ENCODE peak calls at places on chromosomes 16 and 17, in ten cellular contexts. I, Q, D, Y, R, T, H, W, U and B are unnamed samples.

GRCh38 chr16:61957075-61957474 is 79.2 kb downstream of the CDH8 start:
- DNase-seq in D (no peak), I (no peak), H (no peak), W (no peak), Q (no peak), U (peak; percentile 3), R (no peak), Y (no peak), T (no peak), B (no peak)

GRCh38 chr17:74512041-74512440 is 19.2 kb downstream of the CD300LB start:
- DNase-seq in H (no peak), Q (peak; percentile 30), D (peak; percentile 48), T (peak; percentile 63), U (no peak), W (no peak), R (peak; percentile 50), Y (no peak), I (no peak), B (no peak)

GRCh38 chr16:57736419-57737281 is 1.1 kb downstream of the KATNB1 start:
- DNase-seq in U (peak; percentile 87), R (peak; percentile 82), I (peak; percentile 46), W (peak; percentile 62), Y (peak; percentile 67), H (no peak), Q (peak; percentile 68), D (no peak), T (peak; percentile 73), B (no peak)

GRCh38 chr17:62921837-62922236 is 44.2 kb upstream of the TANC2 start:
- DNase-seq in W (no peak), D (no peak), H (no peak), R (no peak), Q (no peak), I (no peak), T (no peak), U (no peak), Y (no peak), B (no peak)

GRCh38 chr17:53765609-53766008 is 57.1 kb upstream of the KIF2B start:
- DNase-seq in Y (no peak), R (no peak), D (no peak), I (no peak), Q (no peak), T (no peak), U (no peak), W (no peak), H (no peak), B (no peak)

GRCh38 chr17:68182016-68182315 is 65.9 kb upstream of the AMZ2 start:
- DNase-seq in H (no peak), U (no peak), W (no peak), R (no peak), I (no peak), Q (peak; percentile 64), T (no peak), Y (no peak), D (no peak), B (no peak)

GRCh38 chr17:50957600-50958575 is 91.7 kb upstream of the TOB1 start:
- DNase-seq in I (no peak), W (no peak), H (no peak), R (no peak), U (no peak), Y (no peak), T (peak; percentile 26), D (no peak), Q (no peak), B (no peak)

GRCh38 chr17:6554871-6555330 is 1.5 kb downstream of the PITPNM3 start:
- DNase-seq in W (no peak), Y (no peak), R (no peak), T (no peak), I (peak; percentile 42), H (no peak), U (peak; percentile 53), Q (no peak), D (no peak), B (no peak)

GRCh38 chr17:75535119-75535537 is 9.6 kb downstream of the LLGL2 start:
- DNase-seq in W (peak; percentile 72), T (no peak), Y (no peak), R (no peak), Q (peak; percentile 84), D (no peak), I (peak; percentile 53), U (no peak), H (no peak), B (no peak)

GRCh38 chr17:59800530-59800942 is 92.2 kb downstream of the TUBD1 start:
- DNase-seq in D (no peak), T (no peak), H (no peak), R (no peak), W (no peak), I (no peak), Q (no peak), Y (no peak), U (no peak), B (no peak)

GRCh38 chr17:4743898-4744297 is 4.2 kb upstream of the CXCL16 start:
- DNase-seq in H (no peak), R (no peak), D (no peak), Y (no peak), I (no peak), T (no peak), Q (no peak), U (no peak), W (no peak), B (no peak)

GRCh38 chr16:69626256-69626655 is 60.5 kb downstream of the NFAT5 start:
- DNase-seq in Q (no peak), Y (no peak), W (no peak), U (no peak), R (peak; percentile 34), D (no peak), H (no peak), I (no peak), T (no peak), B (no peak)

GRCh38 chr16:17379121-17379571 is 91.6 kb downstream of the XYLT1 start:
- DNase-seq in D (peak; percentile 47), Y (no peak), T (no peak), H (peak; percentile 88), U (no peak), I (no peak), Q (peak; percentile 42), R (peak; percentile 57), W (no peak), B (peak; percentile 69)

GRCh38 chr17:78558181-78558850 is 18.9 kb downstream of the DNAH17 start:
- DNase-seq in R (peak; percentile 30), T (no peak), D (no peak), U (peak; percentile 56), Q (no peak), Y (no peak), W (no peak), H (no peak), I (no peak), B (no peak)

GRCh38 chr17:79927688-79928501 is 88.7 kb upstream of the CBX4 start:
- DNase-seq in I (no peak), U (no peak), Q (no peak), W (peak; percentile 2), H (no peak), R (no peak), D (no peak), T (no peak), Y (no peak), B (no peak)

GRCh38 chr16:67311607-67312449 is 14.7 kb downstream of the KCTD19 start:
- DNase-seq in W (peak; percentile 48), T (peak; percentile 84), U (no peak), Q (no peak), R (peak; percentile 97), D (peak; percentile 53), Y (no peak), H (peak; percentile 77), I (no peak), B (no peak)

DNA sequence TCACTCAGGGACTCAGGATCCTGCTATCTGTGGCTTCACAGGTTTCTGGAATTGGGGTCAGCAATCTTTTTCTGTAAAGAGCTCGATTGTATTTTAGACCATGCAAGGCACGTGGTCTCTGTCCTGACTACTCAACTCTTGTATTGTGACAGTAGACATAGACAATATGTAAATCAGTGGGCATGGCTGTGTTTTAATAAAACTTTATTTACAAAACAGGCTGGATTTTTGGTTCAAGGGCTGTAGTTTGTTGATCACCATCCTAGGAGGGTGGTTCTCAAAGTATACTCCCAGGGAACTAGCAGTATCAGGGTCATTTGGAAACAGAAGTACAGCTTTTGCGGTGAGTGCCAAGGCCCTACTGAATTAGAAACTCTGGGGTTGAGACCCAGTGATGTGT is 108.2 kb upstream of the CRHR1 start:
- DNase-seq in R (no peak), W (no peak), H (no peak), T (no peak), Q (no peak), I (no peak), U (no peak), Y (no peak), D (no peak), B (no peak)
- H3K27ac ChIP-seq in R (no peak overlapping the region), W (no peak overlapping the region), H (no peak overlapping the region), T (no peak overlapping the region), Q (no peak overlapping the region), I (no peak overlapping the region), U (no peak overlapping the region), Y (no peak overlapping the region), D (no peak overlapping the region), B (no peak overlapping the region)

GRCh38 chr17:9825751-9826150 is at the start of gene GLP2R:
- DNase-seq in U (no peak), H (no peak), D (no peak), Y (no peak), I (no peak), R (no peak), T (no peak), Q (no peak), W (no peak), B (no peak)
- H3K4me1 ChIP-seq in U (no peaks in the 10 kb centered on the region), H (peaks cover 6% of the 10 kb centered on the region), D (no peaks in the 10 kb centered on the region), Y (no peaks in the 10 kb centered on the region), I (no peaks in the 10 kb centered on the region), R (no peaks in the 10 kb centered on the region), T (peaks cover 6% of the 10 kb centered on the region), Q (no peaks in the 10 kb centered on the region), W (no peaks in the 10 kb centered on the region), B (no peaks in the 10 kb centered on the region)

GRCh38 chr17:46045639-46046038 is 46.6 kb downstream of the STH start:
- DNase-seq in R (peak; percentile 24), I (no peak), T (no peak), H (no peak), Y (no peak), U (no peak), W (no peak), D (no peak), Q (no peak), B (no peak)
- H3K27ac ChIP-seq in R (peak overlapping the region; percentile 78), I (no peak overlapping the region), T (no peak overlapping the region), H (no peak overlapping the region), Y (no peak overlapping the region), U (no peak overlapping the region), W (no peak overlapping the region), D (peak overlapping the region; percentile 75), Q (no peak overlapping the region), B (no peak overlapping the region)

DNA sequence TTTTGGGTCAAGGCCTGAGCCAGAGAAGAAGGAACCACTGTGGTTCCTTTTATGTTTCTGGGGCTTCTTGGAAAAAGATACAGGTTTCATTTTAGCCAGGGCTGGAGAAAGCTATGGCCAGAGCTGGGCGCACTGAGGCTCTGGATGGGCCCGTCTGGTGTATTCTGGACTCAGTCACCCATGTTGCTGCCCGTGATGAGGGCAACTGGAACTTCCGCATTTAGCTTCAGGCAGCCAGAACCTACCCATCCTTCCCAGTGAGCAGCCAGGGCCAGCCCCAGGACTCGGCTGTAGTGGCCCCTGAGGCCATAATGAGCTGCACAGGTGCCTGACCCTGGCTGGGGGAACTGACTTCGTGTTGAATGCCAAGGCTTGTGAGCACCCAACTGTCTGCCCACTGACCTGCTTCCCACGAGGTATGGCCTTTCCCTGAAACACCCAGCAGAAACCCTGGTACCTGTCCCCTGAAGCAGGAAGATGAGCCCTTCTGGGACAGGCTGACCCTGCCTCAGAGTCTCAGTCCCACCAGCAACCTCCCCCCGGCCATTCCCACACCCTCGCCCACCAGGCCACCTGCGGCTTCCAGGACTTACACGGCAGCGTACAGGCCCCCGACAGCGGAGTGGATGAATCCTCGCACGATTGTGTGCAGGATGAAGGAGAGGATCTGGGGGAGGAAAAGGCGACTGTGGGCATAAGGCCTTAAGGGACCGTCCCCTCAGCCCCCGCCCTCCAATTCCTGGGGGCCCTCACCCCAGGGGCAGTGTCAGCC is 15.3 kb upstream of the PITPNA start:
- DNase-seq in T (no peak), H (no peak), Q (no peak), R (no peak), W (no peak), U (no peak), Y (no peak), I (no peak), D (no peak), B (no peak)
- H3K4me1 ChIP-seq in T (peaks cover 39% of the 10 kb centered on the region), H (peaks cover 18% of the 10 kb centered on the region), Q (no peaks in the 10 kb centered on the region), R (peaks cover 5% of the 10 kb centered on the region), W (no peaks in the 10 kb centered on the region), U (no peaks in the 10 kb centered on the region), Y (peaks cover 56% of the 10 kb centered on the region), I (peaks cover 34% of the 10 kb centered on the region), D (peaks cover 41% of the 10 kb centered on the region), B (no peaks in the 10 kb centered on the region)